ENCODE peak calls at places on chromosomes 12 and 14, in seven cellular contexts. S is effector memory CD4-positive, alpha-beta T cell; F is A673; T is naive thymus-derived CD4-positive, alpha-beta T cell; Y is IMR-90; C is testis; H is upper lobe of right lung. M is an unnamed sample.

GRCh38 chr14:68306265-68306933 is 486.5 kb downstream of the ZFP36L1 start:
- DNase-seq in S (no peak), F (no peak), T (no peak), Y (no peak), C (no peak), H (no peak), M (no peak)

GRCh38 chr14:93857500-93857899 is 69.2 kb upstream of the PRIMA1 start:
- DNase-seq in S (no peak), F (peak; percentile 81), T (no peak), Y (no peak), C (no peak), H (no peak), M (no peak)

GRCh38 chr12:19915392-19916192 is 452.7 kb upstream of the PDE3A start:
- DNase-seq in S (no peak), F (peak; percentile 31), T (no peak), Y (peak; percentile 44), C (no peak), H (no peak), M (no peak)

GRCh38 chr12:127819066-127819465 is 447.9 kb upstream of the TMEM132C start:
- DNase-seq in S (no peak), F (no peak), T (no peak), Y (no peak), C (no peak), H (no peak), M (no peak)

GRCh38 chr12:128586630-128587029 is 237.1 kb downstream of the SLC15A4 start:
- DNase-seq in S (no peak), F (peak; percentile 79), T (no peak), Y (no peak), C (no peak), H (no peak), M (no peak)

GRCh38 chr14:100582496-100583165 is 4.6 kb downstream of the BEGAIN start:
- DNase-seq in S (no peak), F (no peak), T (no peak), Y (no peak), C (no peak), H (peak; percentile 39), M (no peak)

GRCh38 chr12:50006754-50007442 is 18.4 kb downstream of the RACGAP1 start:
- DNase-seq in S (no peak), F (no peak), T (no peak), Y (peak; percentile 49), C (no peak), H (no peak), M (no peak)

GRCh38 chr14:81303258-81303935 is 82.6 kb upstream of the GTF2A1 start:
- DNase-seq in S (no peak), F (no peak), T (no peak), Y (no peak), C (no peak), H (peak; percentile 74), M (no peak)

GRCh38 chr12:123151679-123152454 is 977 bp upstream of the PITPNM2 start:
- DNase-seq in S (no peak), F (no peak), T (no peak), Y (no peak), C (no peak), H (no peak), M (peak; percentile 39)

GRCh38 chr14:104087505-104087904 is 2.0 kb downstream of the ASPG start:
- DNase-seq in S (no peak), F (no peak), T (no peak), Y (no peak), C (no peak), H (peak; percentile 59), M (no peak)
- H3K27me3 ChIP-seq in S (peaks cover 10% of the 10 kb centered on the region), F (no peaks in the 10 kb centered on the region), T (no peaks in the 10 kb centered on the region), Y (peaks cover 4% of the 10 kb centered on the region), C (no peaks in the 10 kb centered on the region), H (peaks cover 10% of the 10 kb centered on the region), M (peaks cover 5% of the 10 kb centered on the region)

GRCh38 chr12:93128332-93128707 is 199.2 kb upstream of the EEA1 start:
- DNase-seq in S (no peak), F (no peak), T (no peak), Y (no peak), C (no peak), H (peak; percentile 75), M (no peak)
- H3K4me1 ChIP-seq in S (no peaks in the 10 kb centered on the region), F (peaks cover 13% of the 10 kb centered on the region), T (no peaks in the 10 kb centered on the region), Y (peaks cover 8% of the 10 kb centered on the region), C (peaks cover 4% of the 10 kb centered on the region), H (peaks cover 14% of the 10 kb centered on the region), M (no peaks in the 10 kb centered on the region)

GRCh38 chr14:106203438-106203837 is 677.1 kb downstream of the TMEM121 start:
- DNase-seq in S (no peak), F (no peak), T (no peak), Y (no peak), C (no peak), H (no peak), M (no peak)
- H3K27me3 ChIP-seq in S (peaks cover 10% of the 10 kb centered on the region), F (peaks cover 89% of the 10 kb centered on the region), T (no peaks in the 10 kb centered on the region), Y (no peaks in the 10 kb centered on the region), C (no peaks in the 10 kb centered on the region), H (peaks cover 12% of the 10 kb centered on the region), M (peaks cover 4% of the 10 kb centered on the region)

GRCh38 chr14:103714063-103714724 is 1.1 kb downstream of the XRCC3 start:
- DNase-seq in S (no peak), F (no peak), T (no peak), Y (no peak), C (no peak), H (no peak), M (no peak)
- H3K4me1 ChIP-seq in S (peaks cover 9% of the 10 kb centered on the region), F (peaks cover 26% of the 10 kb centered on the region), T (peaks cover 10% of the 10 kb centered on the region), Y (peaks cover 10% of the 10 kb centered on the region), C (peaks cover 36% of the 10 kb centered on the region), H (peaks cover 40% of the 10 kb centered on the region), M (peaks cover 21% of the 10 kb centered on the region)

GRCh38 chr14:36591482-36591881 is 9.1 kb upstream of the NKX2-8 start:
- DNase-seq in S (no peak), F (no peak), T (no peak), Y (no peak), C (no peak), H (no peak), M (no peak)
- H3K27me3 ChIP-seq in S (peaks cover 6% of the 10 kb centered on the region), F (peaks cover 45% of the 10 kb centered on the region), T (no peaks in the 10 kb centered on the region), Y (peaks cover 14% of the 10 kb centered on the region), C (no peaks in the 10 kb centered on the region), H (peaks cover 42% of the 10 kb centered on the region), M (peaks cover 10% of the 10 kb centered on the region)

GRCh38 chr14:74549588-74549987 is 56.0 kb downstream of the ISCA2 start:
- DNase-seq in S (no peak), F (no peak), T (no peak), Y (no peak), C (no peak), H (no peak), M (no peak)
- H3K4me1 ChIP-seq in S (no peaks in the 10 kb centered on the region), F (no peaks in the 10 kb centered on the region), T (no peaks in the 10 kb centered on the region), Y (peaks cover 27% of the 10 kb centered on the region), C (no peaks in the 10 kb centered on the region), H (peaks cover 27% of the 10 kb centered on the region), M (no peaks in the 10 kb centered on the region)

GRCh38 chr12:87217486-87217885 is 811.7 kb downstream of the C12orf50 start:
- DNase-seq in S (no peak), F (no peak), T (no peak), Y (peak; percentile 22), C (no peak), H (no peak), M (no peak)

DNA sequence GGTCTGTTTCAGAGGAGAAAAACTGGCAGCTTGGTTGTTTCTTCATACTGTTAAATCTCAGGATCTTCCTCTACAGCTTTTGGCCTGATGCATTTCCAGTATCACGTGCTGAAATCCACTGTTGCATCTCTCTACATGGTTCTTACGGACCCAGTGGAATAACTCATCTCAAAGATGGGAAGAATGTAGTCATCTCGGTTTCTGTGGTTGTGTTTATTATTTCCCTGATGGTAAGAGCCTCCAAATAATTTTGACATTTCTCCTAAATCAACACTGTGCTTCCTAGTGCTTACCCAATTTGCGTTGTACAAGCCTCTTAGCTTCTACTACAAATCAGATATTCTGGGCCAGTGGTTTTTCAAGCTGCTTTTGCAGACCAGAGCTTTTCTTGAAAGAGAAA is 812.8 kb downstream of the C12orf50 start:
- DNase-seq in S (no peak), F (no peak), T (no peak), Y (peak; percentile 10), C (no peak), H (no peak), M (no peak)
- H3K27me3 ChIP-seq in S (no peaks in the 10 kb centered on the region), F (no peaks in the 10 kb centered on the region), T (no peaks in the 10 kb centered on the region), Y (no peaks in the 10 kb centered on the region), C (no peaks in the 10 kb centered on the region), H (no peaks in the 10 kb centered on the region), M (no peaks in the 10 kb centered on the region)

DNA sequence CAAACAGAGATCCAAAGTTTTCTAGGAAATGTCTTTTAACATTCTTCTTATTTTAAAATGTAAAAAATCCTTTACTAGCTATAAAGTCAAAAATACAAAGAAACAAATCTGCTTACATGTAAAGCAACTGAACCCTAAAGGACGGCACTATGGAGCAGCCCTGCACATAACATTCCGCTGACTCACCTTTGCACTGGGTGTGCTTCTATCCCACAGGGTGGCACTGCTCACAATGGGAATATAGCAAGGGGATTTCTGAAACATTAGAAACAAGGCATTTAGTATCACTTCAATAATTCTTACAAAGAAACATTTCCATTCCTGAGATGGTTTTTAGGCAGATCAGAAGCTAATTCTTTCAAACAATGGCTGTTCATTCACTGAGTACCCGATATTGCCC is 94.3 kb downstream of the C12orf42 start:
- DNase-seq in S (no peak), F (peak; percentile 5), T (no peak), Y (no peak), C (no peak), H (no peak), M (peak; percentile 12)
- H3K4me1 ChIP-seq in S (no peaks in the 10 kb centered on the region), F (no peaks in the 10 kb centered on the region), T (no peaks in the 10 kb centered on the region), Y (no peaks in the 10 kb centered on the region), C (no peaks in the 10 kb centered on the region), H (no peaks in the 10 kb centered on the region), M (no peaks in the 10 kb centered on the region)

M was measured in CD4-positive, alpha-beta memory T cell.